ENCODE peak calls at places on chromosomes 16 and 17, in seven cellular contexts. M, S, K, C, P, N and J are unnamed samples.
A peak's percentile ranks its signal among the peaks of the same experiment; 100 is the strongest.

GRCh38 chr17:71441098-71441497 is 679.7 kb upstream of the SOX9 start:
- DNase-seq in M (no peak), S (no peak), K (no peak), C (no peak), P (no peak), N (peak; percentile 24), J (no peak)

GRCh38 chr16:4293822-4294457 is 21.1 kb upstream of the TFAP4 start:
- DNase-seq in M (peak; percentile 50), S (peak; percentile 80), K (no peak), C (peak; percentile 84), P (no peak), N (no peak), J (no peak)

GRCh38 chr16:49548571-49548970 is 175.0 kb downstream of the C16orf78 start:
- DNase-seq in M (no peak), S (no peak), K (no peak), C (no peak), P (no peak), N (no peak), J (no peak)

GRCh38 chr16:88264641-88265285 is 118.0 kb upstream of the ZNF469 start:
- DNase-seq in M (peak; percentile 93), S (peak; percentile 99), K (peak; percentile 86), C (peak; percentile 97), P (no peak), N (peak; percentile 95), J (no peak)

GRCh38 chr17:77332034-77332971 is 191.5 kb downstream of the SEC14L1 start:
- DNase-seq in M (peak; percentile 29), S (no peak), K (peak; percentile 26), C (peak; percentile 41), P (no peak), N (peak; percentile 18), J (no peak)

GRCh38 chr16:15782573-15783365 is 74.1 kb downstream of the MYH11 start:
- DNase-seq in M (no peak), S (peak; percentile 58), K (no peak), C (no peak), P (no peak), N (no peak), J (no peak)

GRCh38 chr17:40532520-40533253 is 31.3 kb upstream of the TNS4 start:
- DNase-seq in M (no peak), S (no peak), K (no peak), C (no peak), P (no peak), N (no peak), J (no peak)

GRCh38 chr17:9670596-9670995 is 25.3 kb downstream of the USP43 start:
- DNase-seq in M (no peak), S (no peak), K (no peak), C (no peak), P (no peak), N (no peak), J (no peak)

GRCh38 chr17:41061969-41062368 is 2.1 kb upstream of the KRTAP2-3 start:
- DNase-seq in M (no peak), S (no peak), K (no peak), C (no peak), P (no peak), N (no peak), J (no peak)

GRCh38 chr16:82700541-82701240 is 73.9 kb downstream of the CDH13 start:
- DNase-seq in M (no peak), S (no peak), K (no peak), C (no peak), P (no peak), N (no peak), J (no peak)

GRCh38 chr16:67719778-67720144 is 645 bp upstream of the GFOD2 start:
- DNase-seq in M (no peak), S (peak; percentile 40), K (peak; percentile 17), C (no peak), P (no peak), N (peak; percentile 52), J (no peak)

GRCh38 chr16:13863075-13863765 is 56.7 kb upstream of the ERCC4 start:
- DNase-seq in M (no peak), S (no peak), K (no peak), C (no peak), P (no peak), N (no peak), J (no peak)

GRCh38 chr16:30786115-30786935 is 680 bp downstream of the ZNF629 start:
- DNase-seq in M (no peak), S (no peak), K (peak; percentile 46), C (peak; percentile 76), P (no peak), N (peak; percentile 50), J (no peak)

GRCh38 chr16:23896832-23897821 is 61.3 kb downstream of the PRKCB start:
- DNase-seq in M (no peak), S (no peak), K (no peak), C (no peak), P (no peak), N (no peak), J (no peak)

GRCh38 chr17:10217916-10218315 is 19.5 kb upstream of the GAS7 start:
- DNase-seq in M (no peak), S (no peak), K (no peak), C (no peak), P (no peak), N (no peak), J (no peak)

GRCh38 chr16:85286066-85286712 is 173.9 kb upstream of the CIBAR2 start:
- DNase-seq in M (peak; percentile 65), S (peak; percentile 93), K (no peak), C (peak; percentile 91), P (no peak), N (peak; percentile 44), J (no peak)

GRCh38 chr17:68198931-68199836 is 48.7 kb upstream of the AMZ2 start:
- DNase-seq in M (no peak), S (peak; percentile 79), K (no peak), C (peak; percentile 61), P (no peak), N (no peak), J (no peak)

DNA sequence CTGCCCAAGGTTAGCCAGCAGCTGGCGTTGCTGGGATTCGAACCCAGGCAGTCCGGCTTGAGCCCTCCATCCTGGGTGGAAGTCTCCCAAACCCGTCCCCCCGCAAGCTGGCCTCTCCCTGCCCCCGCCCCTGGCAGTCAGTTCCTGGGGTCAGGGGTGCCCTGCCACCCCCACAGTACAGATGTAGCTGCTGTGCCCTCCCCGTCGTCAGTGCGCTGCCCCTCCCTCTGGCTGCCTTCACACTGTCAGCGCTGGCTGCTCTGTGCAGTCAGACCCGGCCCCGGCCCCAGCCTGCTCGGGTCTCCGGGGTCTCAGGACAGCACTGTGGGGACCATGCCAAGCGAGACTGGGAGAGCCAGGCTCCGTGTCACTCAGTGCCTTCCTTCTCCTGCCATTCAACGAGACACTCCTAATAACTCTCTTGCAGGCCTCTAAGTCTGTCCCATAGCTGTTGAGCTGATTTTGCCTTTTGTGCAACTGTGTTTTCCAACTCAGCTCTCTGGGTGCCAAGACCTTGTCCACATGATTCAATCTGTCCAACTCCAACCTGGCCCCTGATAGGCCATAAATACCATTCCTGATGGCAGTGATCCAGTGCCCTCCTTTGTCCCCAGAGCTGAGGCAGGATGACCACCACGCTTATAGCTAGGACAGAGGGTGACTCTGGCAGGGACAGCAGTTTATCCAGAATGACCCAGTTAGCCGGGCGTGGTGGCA is 55.5 kb upstream of the IL34 start:
- DNase-seq in M (no peak), S (peak; percentile 81), K (no peak), C (peak; percentile 70), P (no peak), N (no peak), J (no peak)
- H3K27ac ChIP-seq in M (no peak overlapping the region), S (peak overlapping the region; percentile 72), K (peak overlapping the region; percentile 38), C (peak overlapping the region; percentile 10), P (peak overlapping the region; percentile 79), N (peak overlapping the region; percentile 2), J (no peak overlapping the region)

GRCh38 chr16:847681-848445 is 47.3 kb upstream of the GNG13 start:
- DNase-seq in M (no peak), S (no peak), K (no peak), C (no peak), P (no peak), N (no peak), J (no peak)
- H3K9me3 ChIP-seq in M (peaks cover 6% of the 10 kb centered on the region), S (no peaks in the 10 kb centered on the region), K (no peaks in the 10 kb centered on the region), C (no peaks in the 10 kb centered on the region), P (no peaks in the 10 kb centered on the region), N (no peaks in the 10 kb centered on the region), J (peaks cover 2% of the 10 kb centered on the region)

DNA sequence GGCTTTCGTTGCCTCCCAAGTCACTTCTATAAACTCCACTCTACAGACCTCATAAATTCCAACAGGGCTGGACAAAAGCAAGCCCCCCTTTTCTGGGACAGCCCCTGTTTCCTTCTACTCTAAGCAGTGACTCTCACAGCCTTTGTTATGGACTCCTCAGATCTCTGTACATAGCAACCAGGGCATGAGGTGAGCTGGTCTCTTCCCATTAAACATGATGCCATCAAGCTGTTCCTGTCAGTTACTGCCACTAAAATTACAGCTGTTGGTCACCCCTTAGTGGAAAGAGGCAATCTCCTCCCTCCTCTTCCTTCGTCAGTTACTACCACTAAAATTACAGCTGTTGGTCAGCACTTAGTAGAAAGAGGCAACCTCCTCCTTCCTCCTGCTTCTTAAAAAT is 95.2 kb upstream of the SMIM36 start:
- DNase-seq in M (no peak), S (no peak), K (no peak), C (no peak), P (no peak), N (no peak), J (no peak)
- H3K27ac ChIP-seq in M (no peak overlapping the region), S (no peak overlapping the region), K (peak overlapping the region; percentile 26), C (no peak overlapping the region), P (no peak overlapping the region), N (no peak overlapping the region), J (no peak overlapping the region)

GRCh38 chr16:69938981-69939820 is 11.9 kb upstream of the CLEC18A start:
- DNase-seq in M (no peak), S (no peak), K (no peak), C (no peak), P (no peak), N (no peak), J (no peak)
- H3K9me3 ChIP-seq in M (no peaks in the 10 kb centered on the region), S (no peaks in the 10 kb centered on the region), K (no peaks in the 10 kb centered on the region), C (no peaks in the 10 kb centered on the region), P (no peaks in the 10 kb centered on the region), N (no peaks in the 10 kb centered on the region), J (no peaks in the 10 kb centered on the region)